ENCODE peak calls at places on chromosome 6, in nine cellular contexts. N is endodermal cell, Z is A549, G is uterus, F is mesendoderm, C is MM.1S, X is lower lobe of right lung, K is breast epithelium, O is IMR-90. E is an unnamed sample. For H3K4me1, the result is how much of the 10 kb centered on the place peaks cover.

GRCh38 chr6:149313070-149313469 is 4.4 kb upstream of the TAB2 start:
- DNase-seq in C (no peak), O (no peak), K (no peak), F (no peak), X (no peak), Z (no peak), G (no peak), N (no peak), E (no peak)

GRCh38 chr6:136059308-136059707 is 190.8 kb downstream of the MTFR2 start:
- DNase-seq in Z (no peak), O (no peak), N (no peak), X (no peak), K (no peak), F (no peak), C (no peak), G (peak), E (no peak)

GRCh38 chr6:20211037-20211940 is 980 bp downstream of the MBOAT1 start:
- DNase-seq in G (no peak), X (no peak), Z (peak), F (peak), O (peak), C (peak), N (peak), K (no peak), E (peak)

GRCh38 chr6:152423216-152424103 is 213.7 kb downstream of the SYNE1 start:
- DNase-seq in O (no peak), X (no peak), Z (no peak), K (no peak), G (no peak), N (no peak), C (no peak), F (no peak), E (no peak)

GRCh38 chr6:156630613-156631302 is 146.4 kb upstream of the ARID1B start:
- DNase-seq in F (no peak), G (no peak), K (no peak), Z (no peak), X (no peak), O (no peak), N (peak), C (no peak), E (peak)

GRCh38 chr6:3194535-3195376 is 32.7 kb downstream of the TUBB2B start:
- DNase-seq in F (peak), N (peak), Z (no peak), K (no peak), O (peak), C (no peak), X (no peak), G (no peak), E (no peak)

GRCh38 chr6:157791461-157791860 is 31.6 kb upstream of the SNX9 start:
- DNase-seq in X (no peak), K (no peak), G (no peak), C (no peak), F (no peak), O (no peak), N (no peak), Z (no peak), E (no peak)

GRCh38 chr6:30793521-30794194 is 49.3 kb upstream of the IER3 start:
- DNase-seq in Z (no peak), F (no peak), O (peak), K (no peak), X (no peak), N (no peak), G (no peak), C (peak), E (no peak)

GRCh38 chr6:44176935-44177509 is 18.4 kb downstream of the CAPN11 start:
- DNase-seq in O (no peak), F (no peak), Z (no peak), G (no peak), N (no peak), X (no peak), K (no peak), C (no peak), E (no peak)

GRCh38 chr6:42093582-42094329 is 43.4 kb downstream of the TAF8 start:
- DNase-seq in Z (no peak), K (no peak), C (no peak), F (peak), N (peak), O (no peak), X (no peak), G (no peak), E (no peak)

GRCh38 chr6:20481281-20481680 is 53.0 kb upstream of the CDKAL1 start:
- DNase-seq in C (no peak), N (no peak), G (no peak), F (no peak), K (no peak), O (no peak), X (no peak), Z (no peak), E (no peak)

GRCh38 chr6:130912451-130912850 is 85.2 kb downstream of the SMLR1 start:
- DNase-seq in C (no peak), Z (no peak), K (no peak), O (no peak), F (no peak), N (no peak), G (no peak), X (no peak), E (no peak)

GRCh38 chr6:44388876-44389275 is 1.4 kb downstream of the CDC5L start:
- DNase-seq in O (no peak), N (no peak), G (no peak), X (no peak), F (peak), K (no peak), Z (no peak), C (no peak), E (no peak)

GRCh38 chr6:130041594-130041993 is 23.2 kb downstream of the L3MBTL3 start:
- DNase-seq in Z (no peak), F (no peak), K (no peak), G (no peak), C (peak), N (no peak), O (no peak), X (no peak), E (no peak)

GRCh38 chr6:13536796-13537526 is 37.4 kb upstream of the SIRT5 start:
- DNase-seq in G (no peak), C (no peak), K (no peak), O (no peak), X (no peak), Z (no peak), F (no peak), N (no peak), E (no peak)

GRCh38 chr6:15430181-15430580 is 184.3 kb downstream of the JARID2 start:
- DNase-seq in K (no peak), Z (no peak), O (peak), C (no peak), F (no peak), N (no peak), X (no peak), G (no peak), E (no peak)

GRCh38 chr6:49479308-49480004 is 16.3 kb downstream of the CENPQ start:
- DNase-seq in Z (no peak), C (no peak), O (no peak), N (no peak), K (no peak), F (no peak), G (no peak), X (no peak), E (no peak)

GRCh38 chr6:41422156-41422555 is 86.7 kb downstream of the NCR2 start:
- DNase-seq in O (no peak), F (no peak), G (no peak), K (no peak), C (no peak), N (no peak), X (no peak), Z (no peak), E (no peak)

GRCh38 chr6:44377971-44378370 is 9.5 kb upstream of the CDC5L start:
- DNase-seq in K (no peak), N (no peak), Z (no peak), O (no peak), G (no peak), X (no peak), C (no peak), F (no peak), E (no peak)

GRCh38 chr6:137309078-137309762 is 90.0 kb upstream of the IFNGR1 start:
- DNase-seq in C (no peak), F (peak), K (peak), N (peak), O (peak), X (peak), Z (peak), G (peak), E (peak)

GRCh38 chr6:33297956-33298772 is 578 bp downstream of the RGL2 start:
- DNase-seq in O (peak), X (peak), G (peak), C (peak), K (peak), N (peak), F (peak), Z (peak), E (peak)

GRCh38 chr6:44396968-44397367 is 9.5 kb downstream of the CDC5L start:
- DNase-seq in Z (no peak), C (no peak), F (no peak), O (no peak), X (no peak), K (no peak), N (no peak), G (no peak), E (no peak)

GRCh38 chr6:4084444-4085328 is 5.7 kb upstream of the FAM217A start:
- DNase-seq in F (no peak), G (no peak), N (no peak), C (no peak), O (no peak), X (no peak), K (no peak), Z (no peak), E (no peak)

GRCh38 chr6:116400376-116400775 is 29.6 kb downstream of the DSE start:
- DNase-seq in X (no peak), K (no peak), O (no peak), C (no peak), F (no peak), N (no peak), Z (no peak), G (no peak), E (no peak)

GRCh38 chr6:124590001-124590400 is 372.2 kb upstream of the RNF217 start:
- DNase-seq in C (no peak), N (no peak), F (peak), G (no peak), O (no peak), Z (no peak), X (no peak), K (no peak), E (no peak)

GRCh38 chr6:109580519-109580918 is 97.5 kb upstream of the ZBTB24 start:
- DNase-seq in N (peak), X (no peak), K (no peak), O (peak), G (no peak), Z (peak), C (no peak), F (peak), E (no peak)

GRCh38 chr6:144469144-144469575 is 184.0 kb downstream of the UTRN start:
- DNase-seq in C (peak), G (no peak), O (no peak), Z (no peak), N (no peak), X (no peak), F (no peak), K (no peak), E (no peak)

GRCh38 chr6:111972714-111973678 is 80.9 kb upstream of the CCN6 start:
- DNase-seq in F (peak), O (peak), X (no peak), K (no peak), N (peak), C (no peak), G (peak), Z (peak), E (no peak)

GRCh38 chr6:33683051-33683571 is 28.4 kb downstream of the UQCC2 start:
- DNase-seq in N (no peak), X (no peak), G (no peak), C (no peak), F (no peak), K (no peak), Z (no peak), O (no peak), E (no peak)

GRCh38 chr6:29516108-29516507 is 28.4 kb upstream of the MAS1L start:
- DNase-seq in G (no peak), K (no peak), Z (peak), O (peak), N (peak), C (peak), X (no peak), F (no peak), E (no peak)

GRCh38 chr6:36683656-36684446 is 5.3 kb downstream of the CDKN1A start:
- DNase-seq in G (no peak), X (no peak), N (peak), K (no peak), O (no peak), F (no peak), Z (no peak), C (no peak), E (peak)
- H3K4me1 ChIP-seq in G (under half), X (under half), N (under half), K (under half), O (under half), F (under half), Z (under half), C (under half), E (under half)

GRCh38 chr6:21752054-21752811 is 158.7 kb downstream of the SOX4 start:
- DNase-seq in C (no peak), N (no peak), Z (no peak), K (no peak), F (peak), X (no peak), O (no peak), G (no peak), E (no peak)
- H3K27ac ChIP-seq in C (no peak), N (no peak), Z (peak), K (no peak), F (no peak), X (no peak), O (no peak), G (no peak), E (no peak)

GRCh38 chr6:166903500-166903899 is 52.9 kb downstream of the RNASET2 start:
- DNase-seq in K (no peak), O (no peak), F (no peak), G (no peak), X (no peak), N (peak), C (no peak), Z (no peak), E (no peak)

GRCh38 chr6:166905013-166905412 is 51.3 kb downstream of the RNASET2 start:
- DNase-seq in X (no peak), K (no peak), C (no peak), O (no peak), F (no peak), Z (no peak), N (no peak), G (no peak), E (no peak)

GRCh38 chr6:166903027-166903426 is 53.3 kb downstream of the RNASET2 start:
- DNase-seq in O (no peak), X (no peak), N (no peak), F (no peak), G (no peak), Z (no peak), K (no peak), C (no peak), E (no peak)

GRCh38 chr6:166905505-166906134 is 50.7 kb downstream of the RNASET2 start:
- DNase-seq in G (no peak), X (no peak), K (no peak), O (no peak), F (no peak), N (no peak), C (no peak), Z (no peak), E (no peak)

DNA sequence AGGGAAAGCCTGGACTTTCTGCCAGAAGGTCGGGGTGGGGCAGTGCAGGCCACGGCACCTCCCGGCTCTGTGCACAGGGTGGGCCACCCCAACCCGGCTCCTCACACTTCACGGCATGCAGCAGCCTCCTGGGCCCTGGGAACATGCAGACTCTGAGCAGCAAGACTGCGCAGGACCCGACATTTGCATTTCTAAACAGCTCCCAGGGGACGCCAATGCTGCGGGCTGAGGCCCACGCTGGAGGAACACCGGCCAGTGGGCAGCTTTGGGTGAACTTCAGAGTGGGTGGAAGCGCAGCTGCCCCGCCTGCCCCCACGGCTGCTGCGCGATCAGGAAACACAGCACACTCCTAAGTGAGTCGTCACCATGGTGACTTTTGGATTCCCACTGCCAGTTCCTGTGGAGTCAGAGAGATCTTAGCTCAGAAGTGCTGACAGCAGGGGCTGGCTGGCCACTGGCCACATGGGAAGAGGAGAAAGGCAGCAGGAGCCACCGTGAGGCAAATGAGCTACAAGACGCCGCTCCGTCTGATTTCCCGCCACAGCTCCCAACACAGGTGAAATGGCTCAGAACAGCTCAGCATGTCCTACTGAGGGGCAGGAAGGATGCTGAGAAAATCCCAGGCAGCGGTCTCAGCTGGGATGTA is 52.1 kb downstream of the RNASET2 start:
- DNase-seq in G (no peak), F (peak), Z (no peak), O (peak), X (no peak), K (no peak), C (no peak), N (peak), E (no peak)
- H3K4me3 ChIP-seq in G (no peak), F (no peak), Z (no peak), O (no peak), X (no peak), K (peak), C (no peak), N (no peak), E (no peak)

GRCh38 chr6:117506180-117506835 is 23.8 kb downstream of the DCBLD1 start:
- DNase-seq in O (peak), N (no peak), Z (peak), C (no peak), F (no peak), K (no peak), G (no peak), X (no peak), E (no peak)

GRCh38 chr6:117505337-117505736 is 22.9 kb downstream of the DCBLD1 start:
- DNase-seq in O (peak), G (no peak), K (no peak), N (no peak), Z (peak), C (no peak), F (no peak), X (no peak), E (no peak)

GRCh38 chr6:117503211-117503610 is 20.7 kb downstream of the DCBLD1 start:
- DNase-seq in N (no peak), F (no peak), X (no peak), C (no peak), Z (no peak), K (no peak), O (no peak), G (no peak), E (no peak)

GRCh38 chr6:117502580-117502979 is 20.1 kb downstream of the DCBLD1 start:
- DNase-seq in F (no peak), O (peak), C (no peak), Z (no peak), X (no peak), K (no peak), G (no peak), N (no peak), E (no peak)

GRCh38 chr6:117504478-117505144 is 22.1 kb downstream of the DCBLD1 start:
- DNase-seq in F (no peak), O (no peak), C (no peak), X (no peak), K (no peak), N (no peak), Z (no peak), G (no peak), E (no peak)
- H3K4me1 ChIP-seq in F (under half), O (under half), C (half or more), X (under half), K (under half), N (under half), Z (half or more), G (under half), E (under half)

GRCh38 chr6:113998811-113999210 is 27.9 kb upstream of the HDAC2 start:
- DNase-seq in G (no peak), O (no peak), N (no peak), X (no peak), Z (no peak), K (no peak), C (no peak), F (no peak), E (no peak)

GRCh38 chr6:113999284-113999683 is 28.3 kb upstream of the HDAC2 start:
- DNase-seq in K (no peak), O (no peak), Z (no peak), G (no peak), C (no peak), X (no peak), N (no peak), F (peak), E (no peak)

GRCh38 chr6:113995632-113996031 is 24.7 kb upstream of the HDAC2 start:
- DNase-seq in X (peak), F (peak), G (no peak), C (no peak), K (no peak), O (peak), Z (peak), N (peak), E (no peak)

GRCh38 chr6:113997106-113997505 is 26.2 kb upstream of the HDAC2 start:
- DNase-seq in Z (peak), G (no peak), K (no peak), X (no peak), C (no peak), O (peak), N (no peak), F (no peak), E (no peak)

GRCh38 chr6:113994934-113995342 is 24.0 kb upstream of the HDAC2 start:
- DNase-seq in G (no peak), Z (peak), C (peak), O (peak), F (peak), X (no peak), K (no peak), N (peak), E (no peak)
- H3K27ac ChIP-seq in G (peak), Z (no peak), C (no peak), O (peak), F (no peak), X (peak), K (no peak), N (peak), E (no peak)

DNA sequence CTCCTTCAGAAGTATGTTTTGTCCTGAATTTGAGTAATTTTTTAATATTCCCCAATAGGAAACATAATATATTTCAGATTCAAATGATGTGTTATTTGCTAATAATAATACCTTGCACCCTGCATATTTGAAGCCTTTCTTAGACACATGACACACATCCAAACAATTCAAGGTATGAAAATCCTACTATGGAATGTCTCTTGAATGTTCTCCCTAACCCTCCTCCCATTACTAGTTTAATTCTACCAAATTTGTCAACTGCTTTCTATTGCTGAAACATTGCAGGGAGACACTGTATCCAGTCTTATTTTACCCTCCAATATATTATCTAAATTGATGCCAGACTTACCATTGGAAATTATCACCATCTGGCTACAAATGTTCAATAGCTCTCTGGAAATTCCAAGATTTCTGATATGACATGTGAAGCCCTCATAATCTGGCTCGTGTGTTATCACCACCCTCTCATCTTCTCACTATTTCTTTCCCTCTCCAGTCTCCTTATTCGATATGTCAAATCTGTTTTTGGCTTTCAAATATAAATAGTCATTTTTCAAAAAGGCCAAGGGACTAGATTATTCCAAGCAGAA is 1027.3 kb upstream of the CITED2 start:
- DNase-seq in K (no peak), F (no peak), X (no peak), O (peak), C (no peak), Z (no peak), G (no peak), N (no peak), E (no peak)
- H3K4me3 ChIP-seq in K (no peak), F (no peak), X (no peak), O (no peak), C (no peak), Z (no peak), G (no peak), N (no peak), E (no peak)

E was measured in pancreas.